ENCODE peak calls at places on chromosomes 13 and 19, in five cellular contexts. One of them, this sample, is unnamed.

GRCh38 chr13:60617863-60618733 is 221.1 kb downstream of the TDRD3 start:
- DNase-seq in thyroid gland: no peak
- DNase-seq in left ventricle myocardium inferior: no peak
- DNase-seq in GM12864: no peak
- DNase-seq in cardiac fibroblast: peak
- DNase-seq in this sample: no peak

GRCh38 chr13:33236021-33236420 is 49.5 kb downstream of the STARD13 start:
- DNase-seq in thyroid gland: no peak
- DNase-seq in left ventricle myocardium inferior: no peak
- DNase-seq in GM12864: no peak
- DNase-seq in cardiac fibroblast: peak
- DNase-seq in this sample: no peak

GRCh38 chr13:100650321-100650720 is 24.3 kb downstream of the TMTC4 start:
- DNase-seq in cardiac fibroblast: no peak
- DNase-seq in GM12864: no peak
- DNase-seq in thyroid gland: no peak
- DNase-seq in left ventricle myocardium inferior: no peak
- DNase-seq in this sample: no peak

GRCh38 chr19:16379521-16380313 is 55.1 kb downstream of the KLF2 start:
- DNase-seq in left ventricle myocardium inferior: peak
- DNase-seq in GM12864: no peak
- DNase-seq in cardiac fibroblast: no peak
- DNase-seq in thyroid gland: no peak
- DNase-seq in this sample: no peak

GRCh38 chr13:113152894-113153809 is 5.3 kb upstream of the PROZ start:
- DNase-seq in left ventricle myocardium inferior: peak
- DNase-seq in cardiac fibroblast: peak
- DNase-seq in thyroid gland: peak
- DNase-seq in GM12864: no peak
- DNase-seq in this sample: no peak

GRCh38 chr13:51781246-51782022 is 22.5 kb downstream of the DHRS12 start:
- DNase-seq in left ventricle myocardium inferior: no peak
- DNase-seq in cardiac fibroblast: peak
- DNase-seq in GM12864: no peak
- DNase-seq in thyroid gland: peak
- DNase-seq in this sample: no peak

GRCh38 chr19:33293255-33294057 is 8.9 kb downstream of the CEBPA start:
- DNase-seq in cardiac fibroblast: peak
- DNase-seq in GM12864: no peak
- DNase-seq in left ventricle myocardium inferior: no peak
- DNase-seq in thyroid gland: peak
- DNase-seq in this sample: no peak

GRCh38 chr13:29704648-29705047 is 109.2 kb upstream of the SLC7A1 start:
- DNase-seq in left ventricle myocardium inferior: peak
- DNase-seq in thyroid gland: peak
- DNase-seq in GM12864: no peak
- DNase-seq in cardiac fibroblast: peak
- DNase-seq in this sample: no peak

GRCh38 chr19:10230155-10230903 is 802 bp downstream of the S1PR2 start:
- DNase-seq in left ventricle myocardium inferior: peak
- DNase-seq in thyroid gland: peak
- DNase-seq in cardiac fibroblast: peak
- DNase-seq in GM12864: no peak
- DNase-seq in this sample: no peak

GRCh38 chr13:43245374-43245964 is 222.1 kb downstream of the DNAJC15 start:
- DNase-seq in thyroid gland: no peak
- DNase-seq in left ventricle myocardium inferior: no peak
- DNase-seq in GM12864: no peak
- DNase-seq in cardiac fibroblast: peak
- DNase-seq in this sample: no peak

GRCh38 chr13:113658836-113659235 is 838 bp upstream of the ATP4B start:
- DNase-seq in cardiac fibroblast: no peak
- DNase-seq in thyroid gland: no peak
- DNase-seq in GM12864: no peak
- DNase-seq in left ventricle myocardium inferior: peak
- DNase-seq in this sample: no peak

GRCh38 chr19:4807188-4807587 is 15.7 kb downstream of the FEM1A start:
- DNase-seq in left ventricle myocardium inferior: no peak
- DNase-seq in thyroid gland: no peak
- DNase-seq in cardiac fibroblast: no peak
- DNase-seq in GM12864: no peak
- DNase-seq in this sample: no peak

GRCh38 chr13:77325371-77325941 is 1.4 kb downstream of the MYCBP2 start:
- DNase-seq in GM12864: no peak
- DNase-seq in thyroid gland: no peak
- DNase-seq in left ventricle myocardium inferior: no peak
- DNase-seq in cardiac fibroblast: peak
- DNase-seq in this sample: no peak

GRCh38 chr13:79393564-79394249 is 12.3 kb downstream of the RBM26 start:
- DNase-seq in thyroid gland: no peak
- DNase-seq in cardiac fibroblast: no peak
- DNase-seq in left ventricle myocardium inferior: no peak
- DNase-seq in GM12864: peak
- DNase-seq in this sample: no peak

GRCh38 chr19:34347561-34348165 is 17.3 kb upstream of the GPI start:
- DNase-seq in cardiac fibroblast: no peak
- DNase-seq in left ventricle myocardium inferior: no peak
- DNase-seq in GM12864: no peak
- DNase-seq in thyroid gland: no peak
- DNase-seq in this sample: no peak

GRCh38 chr19:4473708-4474503 is 1.8 kb downstream of the HDGFL2 start:
- DNase-seq in thyroid gland: peak
- DNase-seq in left ventricle myocardium inferior: no peak
- DNase-seq in cardiac fibroblast: no peak
- DNase-seq in GM12864: no peak
- DNase-seq in this sample: no peak

GRCh38 chr19:51079486-51080110 is 3.1 kb downstream of the KLK14 start:
- DNase-seq in GM12864: no peak
- DNase-seq in left ventricle myocardium inferior: peak
- DNase-seq in cardiac fibroblast: peak
- DNase-seq in thyroid gland: no peak
- DNase-seq in this sample: no peak

GRCh38 chr13:72062566-72062965 is 195.6 kb upstream of the DACH1 start:
- DNase-seq in GM12864: no peak
- DNase-seq in thyroid gland: no peak
- DNase-seq in left ventricle myocardium inferior: peak
- DNase-seq in cardiac fibroblast: no peak
- DNase-seq in this sample: no peak

GRCh38 chr13:22278336-22278929 is 607.6 kb downstream of the FGF9 start:
- DNase-seq in left ventricle myocardium inferior: peak
- DNase-seq in thyroid gland: peak
- DNase-seq in cardiac fibroblast: peak
- DNase-seq in GM12864: peak
- DNase-seq in this sample: no peak

GRCh38 chr19:40279120-40279551 is 6.0 kb downstream of the AKT2 start:
- DNase-seq in left ventricle myocardium inferior: peak
- DNase-seq in GM12864: no peak
- DNase-seq in thyroid gland: peak
- DNase-seq in cardiac fibroblast: peak
- DNase-seq in this sample: no peak

GRCh38 chr13:77300176-77301141 is 26.4 kb downstream of the MYCBP2 start:
- DNase-seq in cardiac fibroblast: peak
- DNase-seq in left ventricle myocardium inferior: no peak
- DNase-seq in thyroid gland: no peak
- DNase-seq in GM12864: no peak
- DNase-seq in this sample: no peak

GRCh38 chr13:46559272-46559805 is 6.4 kb downstream of the LRCH1 start:
- DNase-seq in thyroid gland: no peak
- DNase-seq in GM12864: no peak
- DNase-seq in cardiac fibroblast: no peak
- DNase-seq in left ventricle myocardium inferior: no peak
- DNase-seq in this sample: no peak

GRCh38 chr19:10812902-10813404 is 23.1 kb downstream of the TMED1 start:
- DNase-seq in left ventricle myocardium inferior: no peak
- DNase-seq in cardiac fibroblast: peak
- DNase-seq in thyroid gland: peak
- DNase-seq in GM12864: no peak
- DNase-seq in this sample: peak

GRCh38 chr19:518292-519231 is 11.3 kb downstream of the TPGS1 start:
- DNase-seq in thyroid gland: peak
- DNase-seq in left ventricle myocardium inferior: no peak
- DNase-seq in cardiac fibroblast: peak
- DNase-seq in GM12864: no peak
- DNase-seq in this sample: no peak

GRCh38 chr19:5078666-5079409 is 109.9 kb downstream of the KDM4B start:
- DNase-seq in cardiac fibroblast: no peak
- DNase-seq in left ventricle myocardium inferior: peak
- DNase-seq in thyroid gland: no peak
- DNase-seq in GM12864: no peak
- DNase-seq in this sample: no peak

GRCh38 chr19:12783226-12783848 is 7.9 kb upstream of the JUNB start:
- DNase-seq in cardiac fibroblast: no peak
- DNase-seq in GM12864: no peak
- DNase-seq in left ventricle myocardium inferior: no peak
- DNase-seq in thyroid gland: no peak
- DNase-seq in this sample: no peak

GRCh38 chr19:49407482-49408015 is 15.7 kb downstream of the PTH2 start:
- DNase-seq in GM12864: no peak
- DNase-seq in cardiac fibroblast: no peak
- DNase-seq in thyroid gland: no peak
- DNase-seq in left ventricle myocardium inferior: no peak
- DNase-seq in this sample: no peak

GRCh38 chr13:31199849-31200635 is at the start of gene B3GLCT:
- DNase-seq in thyroid gland: peak
- DNase-seq in GM12864: peak
- DNase-seq in left ventricle myocardium inferior: peak
- DNase-seq in cardiac fibroblast: peak
- DNase-seq in this sample: no peak

GRCh38 chr13:71278512-71278911 is 588.5 kb downstream of the DACH1 start:
- DNase-seq in cardiac fibroblast: no peak
- DNase-seq in left ventricle myocardium inferior: no peak
- DNase-seq in GM12864: no peak
- DNase-seq in thyroid gland: no peak
- DNase-seq in this sample: no peak

GRCh38 chr13:72920097-72920496 is 138.2 kb downstream of the PIBF1 start:
- DNase-seq in left ventricle myocardium inferior: peak
- DNase-seq in GM12864: no peak
- DNase-seq in cardiac fibroblast: peak
- DNase-seq in thyroid gland: no peak
- DNase-seq in this sample: no peak

GRCh38 chr19:46081928-46082727 is 41.3 kb upstream of the IGFL4 start:
- DNase-seq in left ventricle myocardium inferior: no peak
- DNase-seq in GM12864: no peak
- DNase-seq in cardiac fibroblast: peak
- DNase-seq in thyroid gland: peak
- DNase-seq in this sample: no peak

GRCh38 chr19:46076031-46076880 is 35.5 kb upstream of the IGFL4 start:
- DNase-seq in thyroid gland: no peak
- DNase-seq in GM12864: no peak
- DNase-seq in left ventricle myocardium inferior: no peak
- DNase-seq in cardiac fibroblast: no peak
- DNase-seq in this sample: no peak

GRCh38 chr19:46076951-46077814 is 36.4 kb upstream of the IGFL4 start:
- DNase-seq in GM12864: no peak
- DNase-seq in left ventricle myocardium inferior: no peak
- DNase-seq in thyroid gland: peak
- DNase-seq in cardiac fibroblast: peak
- DNase-seq in this sample: peak

GRCh38 chr19:46080561-46080960 is 39.8 kb upstream of the IGFL4 start:
- DNase-seq in cardiac fibroblast: peak
- DNase-seq in GM12864: no peak
- DNase-seq in left ventricle myocardium inferior: no peak
- DNase-seq in thyroid gland: no peak
- DNase-seq in this sample: no peak

GRCh38 chr19:46077815-46078167 is 37.0 kb upstream of the IGFL4 start:
- DNase-seq in GM12864: no peak
- DNase-seq in thyroid gland: no peak
- DNase-seq in left ventricle myocardium inferior: no peak
- DNase-seq in cardiac fibroblast: no peak
- DNase-seq in this sample: no peak
- H3K4me3 ChIP-seq in GM12864: no peak
- H3K4me3 ChIP-seq in thyroid gland: no peak
- H3K4me3 ChIP-seq in left ventricle myocardium inferior: peak
- H3K4me3 ChIP-seq in cardiac fibroblast: no peak
- H3K4me3 ChIP-seq in this sample: no peak

GRCh38 chr13:26695891-26696311 is 64.7 kb downstream of the GPR12 start:
- DNase-seq in thyroid gland: no peak
- DNase-seq in cardiac fibroblast: no peak
- DNase-seq in left ventricle myocardium inferior: no peak
- DNase-seq in GM12864: no peak
- DNase-seq in this sample: no peak

GRCh38 chr13:26697069-26697955 is 63.3 kb downstream of the GPR12 start:
- DNase-seq in thyroid gland: no peak
- DNase-seq in GM12864: no peak
- DNase-seq in cardiac fibroblast: no peak
- DNase-seq in left ventricle myocardium inferior: no peak
- DNase-seq in this sample: no peak

GRCh38 chr13:26699197-26699490 is 61.4 kb downstream of the GPR12 start:
- DNase-seq in left ventricle myocardium inferior: no peak
- DNase-seq in thyroid gland: no peak
- DNase-seq in GM12864: no peak
- DNase-seq in cardiac fibroblast: no peak
- DNase-seq in this sample: no peak

GRCh38 chr13:26695360-26695705 is 65.3 kb downstream of the GPR12 start:
- DNase-seq in thyroid gland: no peak
- DNase-seq in cardiac fibroblast: no peak
- DNase-seq in left ventricle myocardium inferior: no peak
- DNase-seq in GM12864: no peak
- DNase-seq in this sample: no peak

GRCh38 chr13:26698392-26699196 is 62.0 kb downstream of the GPR12 start:
- DNase-seq in cardiac fibroblast: peak
- DNase-seq in GM12864: peak
- DNase-seq in thyroid gland: peak
- DNase-seq in left ventricle myocardium inferior: peak
- DNase-seq in this sample: peak
- TF ChIP-seq CTCF in cardiac fibroblast: peak
- TF ChIP-seq CTCF in GM12864: peak
- TF ChIP-seq CTCF in thyroid gland: peak
- TF ChIP-seq CTCF in left ventricle myocardium inferior: peak
- TF ChIP-seq CTCF in this sample: peak

GRCh38 chr13:105370011-105370645 is 1165.3 kb downstream of the EFNB2 start:
- DNase-seq in left ventricle myocardium inferior: no peak
- DNase-seq in thyroid gland: peak
- DNase-seq in cardiac fibroblast: no peak
- DNase-seq in GM12864: no peak
- DNase-seq in this sample: no peak
- H3K4me3 ChIP-seq in left ventricle myocardium inferior: no peak
- H3K4me3 ChIP-seq in thyroid gland: no peak
- H3K4me3 ChIP-seq in cardiac fibroblast: no peak
- H3K4me3 ChIP-seq in GM12864: no peak
- H3K4me3 ChIP-seq in this sample: no peak

GRCh38 chr13:94174009-94174408 is 305.5 kb downstream of the DCT start:
- DNase-seq in cardiac fibroblast: no peak
- DNase-seq in thyroid gland: no peak
- DNase-seq in left ventricle myocardium inferior: no peak
- DNase-seq in GM12864: no peak
- DNase-seq in this sample: no peak

GRCh38 chr13:94169783-94170513 is 309.5 kb downstream of the DCT start:
- DNase-seq in GM12864: no peak
- DNase-seq in cardiac fibroblast: peak
- DNase-seq in thyroid gland: peak
- DNase-seq in left ventricle myocardium inferior: no peak
- DNase-seq in this sample: no peak

GRCh38 chr13:94176576-94176975 is 302.9 kb downstream of the DCT start:
- DNase-seq in GM12864: no peak
- DNase-seq in thyroid gland: no peak
- DNase-seq in left ventricle myocardium inferior: no peak
- DNase-seq in cardiac fibroblast: peak
- DNase-seq in this sample: no peak

GRCh38 chr13:94175076-94175475 is 304.4 kb downstream of the DCT start:
- DNase-seq in cardiac fibroblast: no peak
- DNase-seq in thyroid gland: no peak
- DNase-seq in left ventricle myocardium inferior: no peak
- DNase-seq in GM12864: no peak
- DNase-seq in this sample: no peak

GRCh38 chr13:94173312-94173854 is 306.1 kb downstream of the DCT start:
- DNase-seq in GM12864: no peak
- DNase-seq in cardiac fibroblast: no peak
- DNase-seq in left ventricle myocardium inferior: no peak
- DNase-seq in thyroid gland: no peak
- DNase-seq in this sample: no peak
- TF ChIP-seq CTCF in GM12864: no peak
- TF ChIP-seq CTCF in cardiac fibroblast: peak
- TF ChIP-seq CTCF in left ventricle myocardium inferior: no peak
- TF ChIP-seq CTCF in thyroid gland: no peak
- TF ChIP-seq CTCF in this sample: no peak

This sample was measured in HFF-Myc.